ENCODE peak calls at places on chromosomes 6 and 20, in five cellular contexts. F, L, G, D and M are unnamed samples.
A peak's percentile ranks its signal among the peaks of the same experiment; 100 is the strongest.

GRCh38 chr20:14361509-14362179 is 24.2 kb upstream of the FLRT3 start:
- DNase-seq in L (no peak), G (no peak), F (no peak), D (no peak), M (no peak)

GRCh38 chr6:2021713-2022125 is 223.7 kb downstream of the GMDS start:
- DNase-seq in L (no peak), F (peak; percentile 77), D (peak; percentile 14), G (no peak), M (peak; percentile 66)

GRCh38 chr6:56953597-56954388 is 1.1 kb upstream of the BEND6 start:
- DNase-seq in L (no peak), G (no peak), D (peak; percentile 7), F (no peak), M (no peak)

GRCh38 chr6:73032586-73032985 is 192.7 kb downstream of the KHDC1L start:
- DNase-seq in F (peak; percentile 26), L (peak; percentile 61), D (no peak), G (peak; percentile 12), M (peak; percentile 85)

GRCh38 chr6:38248500-38249234 is 391.1 kb downstream of the BTBD9 start:
- DNase-seq in G (no peak), L (peak; percentile 64), D (no peak), F (peak; percentile 33), M (peak; percentile 95)

GRCh38 chr20:50980071-50980681 is 21.6 kb downstream of the MOCS3 start:
- DNase-seq in G (no peak), L (peak; percentile 93), D (peak; percentile 70), F (peak; percentile 100), M (peak; percentile 100)

GRCh38 chr6:45522486-45522885 is 144.8 kb upstream of the SUPT3H start:
- DNase-seq in D (peak; percentile 11), L (no peak), F (no peak), G (no peak), M (no peak)

GRCh38 chr20:57001126-57001767 is 265.2 kb downstream of the BMP7 start:
- DNase-seq in D (no peak), F (no peak), G (no peak), L (no peak), M (no peak)

GRCh38 chr6:37987008-37987407 is 167.5 kb downstream of the ZFAND3 start:
- DNase-seq in D (peak; percentile 6), L (no peak), F (peak; percentile 60), G (no peak), M (peak; percentile 21)

GRCh38 chr6:5034328-5034727 is 30.5 kb upstream of the RPP40 start:
- DNase-seq in L (no peak), G (no peak), D (no peak), F (no peak), M (no peak)

GRCh38 chr6:2616796-2617195 is 133.9 kb downstream of the MYLK4 start:
- DNase-seq in F (no peak), G (no peak), D (no peak), L (no peak), M (no peak)

GRCh38 chr20:33348136-33348937 is 53.0 kb downstream of the CDK5RAP1 start:
- DNase-seq in G (no peak), F (no peak), L (no peak), D (no peak), M (no peak)

GRCh38 chr6:26122793-26123674 is 35.8 kb downstream of the HFE start:
- DNase-seq in F (peak; percentile 99), G (peak; percentile 99), D (peak; percentile 93), L (peak; percentile 98), M (peak; percentile 99)

GRCh38 chr6:26122402-26122792 is 35.2 kb downstream of the HFE start:
- DNase-seq in D (peak; percentile 43), L (no peak), G (no peak), F (no peak), M (peak; percentile 41)

GRCh38 chr6:26124550-26125014 is 37.4 kb downstream of the HFE start:
- DNase-seq in D (no peak), L (no peak), G (peak; percentile 35), F (no peak), M (no peak)

GRCh38 chr6:26125015-26125690 is 37.9 kb downstream of the HFE start:
- DNase-seq in G (no peak), F (no peak), L (peak; percentile 45), D (no peak), M (peak; percentile 33)

GRCh38 chr6:26123675-26124549 is 36.7 kb downstream of the HFE start:
- DNase-seq in L (peak; percentile 98), G (peak; percentile 99), F (peak; percentile 100), D (peak; percentile 95), M (peak; percentile 99)
- TF ChIP-seq CTCF in L (no peak), G (no peak), F (no peak), D (no peak), M (no peak)

DNA sequence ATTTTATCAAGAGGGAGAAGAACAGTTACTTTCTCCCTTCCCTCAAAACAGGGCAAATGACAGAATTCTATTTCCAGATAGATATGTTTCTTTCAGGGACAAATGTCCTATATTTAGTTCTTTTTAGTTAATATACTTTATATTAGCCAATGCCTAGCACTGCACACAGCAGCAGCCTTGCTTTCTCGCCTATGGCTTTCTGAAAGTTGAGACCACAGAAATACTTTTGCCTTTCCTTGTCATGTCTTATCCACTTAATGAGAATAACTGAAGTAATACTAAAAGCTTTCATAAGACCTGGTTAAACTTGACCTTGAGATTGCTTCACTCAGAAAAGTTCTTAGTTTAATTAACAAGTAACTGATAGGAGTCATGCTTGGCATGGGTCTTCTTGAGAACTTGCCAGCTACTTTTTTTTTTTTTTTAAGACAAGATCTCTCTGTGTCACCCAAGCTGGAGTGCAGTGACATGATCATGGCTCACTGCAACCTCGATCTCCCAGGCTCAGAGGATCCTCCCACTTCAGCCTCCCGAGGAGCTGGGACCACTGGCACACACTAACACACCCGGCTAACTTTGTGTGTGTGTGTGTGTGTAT is 159.3 kb downstream of the CDKAL1 start:
- DNase-seq in F (peak; percentile 37), G (no peak), L (no peak), D (no peak), M (peak; percentile 22)
- H3K4me1 ChIP-seq in F (peaks cover 7% of the 10 kb centered on the region), G (peaks cover 6% of the 10 kb centered on the region), L (peaks cover 11% of the 10 kb centered on the region), D (peaks cover 7% of the 10 kb centered on the region), M (peaks cover 18% of the 10 kb centered on the region)

DNA sequence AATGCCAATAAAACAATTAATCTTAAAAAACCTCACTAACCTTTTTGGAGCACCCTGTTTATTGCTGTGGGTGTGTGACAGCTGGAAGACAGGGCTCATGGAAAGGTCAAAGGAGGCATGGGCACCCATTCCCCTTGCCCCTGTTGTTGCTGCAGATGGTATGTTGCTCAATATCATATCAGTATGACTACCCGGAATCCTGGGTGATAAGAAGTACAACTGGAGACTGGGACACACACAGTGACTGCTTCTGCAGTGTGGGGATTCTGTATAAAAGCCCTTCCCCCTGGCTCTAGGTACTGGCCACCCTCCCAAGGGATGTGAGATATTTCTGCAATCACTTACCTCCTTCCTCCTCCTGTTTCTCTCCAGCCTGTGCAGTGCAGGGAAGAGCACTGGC is 47.3 kb upstream of the IL20RA start:
- DNase-seq in L (no peak), D (no peak), G (no peak), F (no peak), M (no peak)
- H3K4me2 ChIP-seq in L (no peak overlapping the region), D (no peak overlapping the region), G (no peak overlapping the region), F (no peak overlapping the region), M (no peak overlapping the region)

DNA sequence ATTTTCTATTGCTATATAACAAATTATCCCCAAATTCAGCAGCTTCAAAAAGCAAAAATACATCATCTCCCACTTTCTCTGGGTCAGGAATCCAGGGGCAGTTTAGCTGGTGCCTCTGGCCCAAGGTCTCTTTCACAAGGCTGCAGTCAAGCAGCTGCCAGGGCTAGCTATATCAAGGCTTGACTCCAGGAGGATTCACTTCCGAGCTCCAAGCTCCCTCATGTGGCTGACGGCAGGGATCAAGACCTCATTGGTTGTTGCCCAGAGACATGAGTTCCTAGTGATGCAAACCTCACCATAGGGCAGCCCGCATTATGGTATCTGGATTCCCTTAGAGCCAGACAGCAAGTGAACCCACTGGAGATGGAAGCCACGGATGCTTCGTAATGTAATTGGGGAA is 1.3 kb upstream of the VNN1 start:
- DNase-seq in G (peak; percentile 49), F (peak; percentile 76), L (no peak), D (peak; percentile 64), M (peak; percentile 72)
- TF ChIP-seq CTCF in G (peak; percentile 49), F (peak; percentile 50), L (peak; percentile 20), D (peak; percentile 40), M (peak; percentile 66)

DNA sequence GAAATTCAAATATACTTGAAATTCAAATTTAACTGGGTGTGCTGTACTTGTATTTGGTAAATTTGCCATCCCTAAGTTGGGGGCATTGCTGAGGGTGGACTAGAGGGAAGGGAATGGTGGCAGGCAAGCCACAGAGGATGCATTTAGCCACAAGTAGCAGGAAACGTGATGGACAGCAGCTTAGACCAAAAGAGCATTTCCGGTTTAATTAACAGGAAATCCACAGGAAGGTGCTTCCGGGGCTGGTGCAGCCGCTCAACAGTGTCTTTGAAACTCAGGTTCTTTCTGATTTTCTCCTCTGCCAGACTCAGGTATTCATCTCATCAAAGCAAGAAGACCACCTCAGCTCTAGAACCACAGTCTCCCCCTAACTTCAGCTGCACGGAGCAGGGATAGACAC is 7.9 kb upstream of the BCAS1 start:
- DNase-seq in D (no peak), F (no peak), G (no peak), L (no peak), M (no peak)
- H3K4me1 ChIP-seq in D (no peaks in the 10 kb centered on the region), F (no peaks in the 10 kb centered on the region), G (no peaks in the 10 kb centered on the region), L (peaks cover 13% of the 10 kb centered on the region), M (no peaks in the 10 kb centered on the region)

DNA sequence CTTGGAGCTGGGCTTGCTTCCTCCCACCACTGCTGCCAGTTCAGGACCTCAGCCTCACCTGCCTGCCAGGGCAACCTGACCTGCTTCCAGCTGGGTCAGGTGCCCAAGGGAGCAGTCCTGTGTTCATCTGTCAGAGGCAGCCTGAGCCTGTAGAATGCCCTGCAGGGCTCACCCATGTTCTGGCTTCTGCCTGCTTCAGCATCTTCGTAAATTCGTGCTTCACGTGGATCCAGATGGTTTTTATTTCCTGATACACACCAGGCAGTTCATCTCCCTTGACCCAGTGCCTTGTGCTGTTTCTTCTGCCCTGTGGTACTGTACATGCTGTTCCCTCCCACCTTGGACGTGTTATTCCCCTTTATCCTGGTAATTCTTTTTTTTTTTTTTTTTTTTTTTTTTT is 50.2 kb downstream of the ARID1B start:
- DNase-seq in G (no peak), F (no peak), L (no peak), D (no peak), M (no peak)
- H3K4me2 ChIP-seq in G (peak overlapping the region; percentile 77), F (no peak overlapping the region), L (peak overlapping the region; percentile 52), D (no peak overlapping the region), M (peak overlapping the region; percentile 14)

GRCh38 chr20:58025233-58025632 is 203.2 kb downstream of the ANKRD60 start:
- DNase-seq in D (no peak), L (no peak), G (no peak), F (no peak), M (no peak)

GRCh38 chr20:58026361-58026760 is 202.1 kb downstream of the ANKRD60 start:
- DNase-seq in L (no peak), G (no peak), D (no peak), F (no peak), M (no peak)

GRCh38 chr20:58023781-58024180 is 204.7 kb downstream of the ANKRD60 start:
- DNase-seq in D (no peak), F (no peak), L (no peak), G (no peak), M (no peak)

GRCh38 chr20:58024241-58024721 is 204.2 kb downstream of the ANKRD60 start:
- DNase-seq in G (no peak), F (no peak), D (no peak), L (no peak), M (no peak)

DNA sequence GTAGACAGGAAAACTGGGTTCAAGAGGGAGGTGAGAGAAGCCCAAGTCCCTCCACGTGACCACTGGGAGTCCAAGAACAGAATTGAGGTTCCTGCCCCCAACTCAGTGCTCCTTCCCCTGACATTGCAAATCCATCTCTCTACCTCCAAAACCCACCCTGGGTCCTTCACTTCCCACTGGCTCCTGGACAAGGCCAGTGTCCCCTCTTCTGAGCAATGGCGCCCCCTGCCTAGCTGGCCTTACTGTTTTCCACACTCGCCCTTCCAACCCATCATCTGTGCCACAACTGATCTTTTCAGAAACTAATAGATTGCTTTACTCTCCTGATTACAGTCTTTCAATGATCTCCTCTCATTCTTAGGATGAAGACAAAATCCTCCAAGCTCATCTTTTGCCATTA is 200.3 kb downstream of the ANKRD60 start:
- DNase-seq in D (no peak), L (no peak), G (no peak), F (no peak), M (no peak)
- TF ChIP-seq CTCF in D (peak; percentile 6), L (no peak), G (peak; percentile 26), F (no peak), M (peak; percentile 46)